ENCODE peak calls at places on chromosomes 2 and 18, in seven cellular contexts. One of them, this sample, is unnamed.

GRCh38 chr18:59114160-59114559 is 25.5 kb upstream of the SEC11C start:
- DNase-seq in AG08396: no peak
- DNase-seq in NCI-H526: no peak
- DNase-seq in HT-29: no peak
- DNase-seq in spleen: no peak
- DNase-seq in SW 1271: peak
- DNase-seq in NCI-H446: no peak
- DNase-seq in this sample: no peak

GRCh38 chr2:10387033-10387432 is 61.1 kb downstream of the ODC1 start:
- DNase-seq in HT-29: no peak
- DNase-seq in SW 1271: no peak
- DNase-seq in AG08396: no peak
- DNase-seq in NCI-H446: no peak
- DNase-seq in NCI-H526: no peak
- DNase-seq in spleen: no peak
- DNase-seq in this sample: no peak

GRCh38 chr2:11898576-11898975 is 152.1 kb downstream of the LPIN1 start:
- DNase-seq in SW 1271: no peak
- DNase-seq in spleen: no peak
- DNase-seq in NCI-H526: no peak
- DNase-seq in HT-29: no peak
- DNase-seq in NCI-H446: no peak
- DNase-seq in AG08396: no peak
- DNase-seq in this sample: no peak

GRCh38 chr2:58182527-58182926 is 58.6 kb downstream of the FANCL start:
- DNase-seq in NCI-H526: no peak
- DNase-seq in spleen: no peak
- DNase-seq in HT-29: no peak
- DNase-seq in NCI-H446: no peak
- DNase-seq in SW 1271: no peak
- DNase-seq in AG08396: no peak
- DNase-seq in this sample: no peak

GRCh38 chr2:56871641-56872040 is 687.9 kb downstream of the CCDC85A start:
- DNase-seq in SW 1271: no peak
- DNase-seq in NCI-H526: no peak
- DNase-seq in HT-29: no peak
- DNase-seq in spleen: no peak
- DNase-seq in NCI-H446: no peak
- DNase-seq in AG08396: no peak
- DNase-seq in this sample: no peak

GRCh38 chr2:37918742-37919186 is 6.3 kb upstream of the RMDN2 start:
- DNase-seq in NCI-H526: no peak
- DNase-seq in HT-29: peak
- DNase-seq in NCI-H446: no peak
- DNase-seq in SW 1271: no peak
- DNase-seq in spleen: no peak
- DNase-seq in AG08396: no peak
- DNase-seq in this sample: no peak

GRCh38 chr2:47666332-47666731 is 116.6 kb upstream of the MSH6 start:
- DNase-seq in HT-29: no peak
- DNase-seq in NCI-H526: no peak
- DNase-seq in spleen: no peak
- DNase-seq in NCI-H446: no peak
- DNase-seq in AG08396: no peak
- DNase-seq in SW 1271: no peak
- DNase-seq in this sample: no peak

GRCh38 chr2:46200861-46201605 is 96.2 kb upstream of the EPAS1 start:
- DNase-seq in SW 1271: no peak
- DNase-seq in NCI-H526: no peak
- DNase-seq in spleen: no peak
- DNase-seq in AG08396: no peak
- DNase-seq in HT-29: no peak
- DNase-seq in NCI-H446: no peak
- DNase-seq in this sample: no peak

GRCh38 chr2:14752294-14752693 is 119.8 kb downstream of the LRATD1 start:
- DNase-seq in NCI-H526: peak
- DNase-seq in spleen: no peak
- DNase-seq in HT-29: no peak
- DNase-seq in SW 1271: no peak
- DNase-seq in NCI-H446: no peak
- DNase-seq in AG08396: no peak
- DNase-seq in this sample: no peak

GRCh38 chr2:28437142-28437835 is 44.6 kb downstream of the FOSL2 start:
- DNase-seq in HT-29: peak
- DNase-seq in NCI-H526: peak
- DNase-seq in spleen: peak
- DNase-seq in AG08396: no peak
- DNase-seq in SW 1271: no peak
- DNase-seq in NCI-H446: no peak
- DNase-seq in this sample: no peak

GRCh38 chr18:58400337-58400885 is 228.5 kb downstream of the ALPK2 start:
- DNase-seq in NCI-H446: peak
- DNase-seq in HT-29: no peak
- DNase-seq in NCI-H526: no peak
- DNase-seq in AG08396: no peak
- DNase-seq in spleen: no peak
- DNase-seq in SW 1271: no peak
- DNase-seq in this sample: no peak

GRCh38 chr2:144350151-144350802 is 169.6 kb downstream of the ZEB2 start:
- DNase-seq in AG08396: no peak
- DNase-seq in NCI-H526: no peak
- DNase-seq in SW 1271: no peak
- DNase-seq in HT-29: no peak
- DNase-seq in NCI-H446: no peak
- DNase-seq in spleen: no peak
- DNase-seq in this sample: no peak

GRCh38 chr2:41378420-41378819 is 669.4 kb upstream of the PKDCC start:
- DNase-seq in SW 1271: no peak
- DNase-seq in spleen: no peak
- DNase-seq in HT-29: no peak
- DNase-seq in AG08396: no peak
- DNase-seq in NCI-H446: no peak
- DNase-seq in NCI-H526: no peak
- DNase-seq in this sample: no peak

GRCh38 chr2:164369416-164369815 is 251.9 kb downstream of the GRB14 start:
- DNase-seq in HT-29: no peak
- DNase-seq in AG08396: no peak
- DNase-seq in spleen: no peak
- DNase-seq in NCI-H446: no peak
- DNase-seq in SW 1271: no peak
- DNase-seq in NCI-H526: no peak
- DNase-seq in this sample: no peak

GRCh38 chr2:174631009-174631981 is 33.7 kb upstream of the WIPF1 start:
- DNase-seq in SW 1271: no peak
- DNase-seq in spleen: no peak
- DNase-seq in AG08396: peak
- DNase-seq in NCI-H526: no peak
- DNase-seq in NCI-H446: no peak
- DNase-seq in HT-29: no peak
- DNase-seq in this sample: no peak